ENCODE peak calls at places on chromosome 2, in ten cellular contexts. One of them, this sample, is unnamed.

GRCh38 chr2:95276888-95277245 is 2.6 kb downstream of the PROM2 start:
- DNase-seq in A549: no peak
- DNase-seq in cardiac fibroblast: no peak
- DNase-seq in astrocyte of the cerebellum: no peak
- DNase-seq in CD8-positive, alpha-beta T cell: no peak
- DNase-seq in fibroblast of the aortic adventitia: no peak
- DNase-seq in AG10803: no peak
- DNase-seq in OCI-LY7: no peak
- DNase-seq in choroid plexus epithelial cell: no peak
- DNase-seq in endothelial cell of umbilical vein: no peak
- DNase-seq in this sample: no peak

GRCh38 chr2:232898592-232899541 is 28.8 kb downstream of the SNORC start:
- DNase-seq in A549: peak
- DNase-seq in cardiac fibroblast: peak
- DNase-seq in astrocyte of the cerebellum: no peak
- DNase-seq in CD8-positive, alpha-beta T cell: no peak
- DNase-seq in fibroblast of the aortic adventitia: peak
- DNase-seq in AG10803: peak
- DNase-seq in OCI-LY7: no peak
- DNase-seq in choroid plexus epithelial cell: peak
- DNase-seq in endothelial cell of umbilical vein: peak
- DNase-seq in this sample: peak

GRCh38 chr2:16102976-16103380 is 162.6 kb downstream of the MYCN start:
- DNase-seq in A549: no peak
- DNase-seq in cardiac fibroblast: no peak
- DNase-seq in astrocyte of the cerebellum: no peak
- DNase-seq in CD8-positive, alpha-beta T cell: no peak
- DNase-seq in fibroblast of the aortic adventitia: no peak
- DNase-seq in AG10803: no peak
- DNase-seq in OCI-LY7: no peak
- DNase-seq in choroid plexus epithelial cell: no peak
- DNase-seq in endothelial cell of umbilical vein: no peak
- DNase-seq in this sample: no peak

GRCh38 chr2:20148841-20149702 is 75.9 kb downstream of the SDC1 start:
- DNase-seq in A549: no peak
- DNase-seq in cardiac fibroblast: peak
- DNase-seq in astrocyte of the cerebellum: peak
- DNase-seq in CD8-positive, alpha-beta T cell: no peak
- DNase-seq in fibroblast of the aortic adventitia: peak
- DNase-seq in AG10803: peak
- DNase-seq in OCI-LY7: no peak
- DNase-seq in choroid plexus epithelial cell: peak
- DNase-seq in endothelial cell of umbilical vein: peak
- DNase-seq in this sample: peak

GRCh38 chr2:59449264-59449663 is 1104.2 kb downstream of the BCL11A start:
- DNase-seq in A549: peak
- DNase-seq in cardiac fibroblast: no peak
- DNase-seq in astrocyte of the cerebellum: no peak
- DNase-seq in CD8-positive, alpha-beta T cell: no peak
- DNase-seq in fibroblast of the aortic adventitia: no peak
- DNase-seq in AG10803: no peak
- DNase-seq in OCI-LY7: peak
- DNase-seq in choroid plexus epithelial cell: no peak
- DNase-seq in endothelial cell of umbilical vein: no peak
- DNase-seq in this sample: no peak

GRCh38 chr2:88170472-88170892 is 336 bp downstream of the THNSL2 start:
- DNase-seq in A549: no peak
- DNase-seq in cardiac fibroblast: peak
- DNase-seq in astrocyte of the cerebellum: peak
- DNase-seq in CD8-positive, alpha-beta T cell: no peak
- DNase-seq in fibroblast of the aortic adventitia: peak
- DNase-seq in AG10803: no peak
- DNase-seq in OCI-LY7: no peak
- DNase-seq in choroid plexus epithelial cell: peak
- DNase-seq in endothelial cell of umbilical vein: no peak
- DNase-seq in this sample: peak

GRCh38 chr2:9663008-9663879 is 32.4 kb upstream of the YWHAQ start:
- DNase-seq in A549: no peak
- DNase-seq in cardiac fibroblast: no peak
- DNase-seq in astrocyte of the cerebellum: no peak
- DNase-seq in CD8-positive, alpha-beta T cell: no peak
- DNase-seq in fibroblast of the aortic adventitia: no peak
- DNase-seq in AG10803: no peak
- DNase-seq in OCI-LY7: no peak
- DNase-seq in choroid plexus epithelial cell: no peak
- DNase-seq in endothelial cell of umbilical vein: no peak
- DNase-seq in this sample: no peak

GRCh38 chr2:60163691-60164090 is 389.8 kb downstream of the BCL11A start:
- DNase-seq in A549: no peak
- DNase-seq in cardiac fibroblast: no peak
- DNase-seq in astrocyte of the cerebellum: no peak
- DNase-seq in CD8-positive, alpha-beta T cell: no peak
- DNase-seq in fibroblast of the aortic adventitia: no peak
- DNase-seq in AG10803: no peak
- DNase-seq in OCI-LY7: no peak
- DNase-seq in choroid plexus epithelial cell: no peak
- DNase-seq in endothelial cell of umbilical vein: no peak
- DNase-seq in this sample: no peak

DNA sequence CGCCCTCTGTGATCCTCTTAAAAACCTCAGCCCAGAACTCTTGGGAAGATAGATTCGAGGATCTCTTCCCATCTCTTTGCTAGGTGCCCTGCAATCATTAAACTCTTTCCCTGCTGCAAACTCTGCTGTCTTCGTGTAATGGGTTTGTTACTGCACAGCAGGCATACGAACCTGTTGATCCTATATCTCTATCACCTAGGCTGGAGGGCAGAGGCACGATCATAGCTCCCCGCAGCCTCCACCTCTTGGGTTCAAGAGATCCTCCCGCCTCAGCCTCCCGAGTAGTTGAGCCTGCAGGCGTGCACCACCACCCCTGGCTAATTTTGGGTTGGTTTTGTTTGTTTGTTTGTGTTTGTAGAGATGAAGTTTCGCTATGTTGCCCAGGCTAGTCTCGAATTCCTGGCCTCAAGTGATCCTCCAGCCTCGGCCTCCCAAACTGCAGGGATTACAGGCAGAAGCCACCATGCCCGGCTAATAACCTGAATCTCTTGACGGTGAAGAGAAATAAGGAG is 493 bp upstream of the BBS5 start:
- DNase-seq in A549: no peak
- DNase-seq in cardiac fibroblast: no peak
- DNase-seq in astrocyte of the cerebellum: no peak
- DNase-seq in CD8-positive, alpha-beta T cell: no peak
- DNase-seq in fibroblast of the aortic adventitia: no peak
- DNase-seq in AG10803: no peak
- DNase-seq in OCI-LY7: no peak
- DNase-seq in choroid plexus epithelial cell: no peak
- DNase-seq in endothelial cell of umbilical vein: no peak
- DNase-seq in this sample: no peak
- H3K4me3 ChIP-seq in A549: peak
- H3K4me3 ChIP-seq in cardiac fibroblast: peak
- H3K4me3 ChIP-seq in astrocyte of the cerebellum: peak
- H3K4me3 ChIP-seq in CD8-positive, alpha-beta T cell: peak
- H3K4me3 ChIP-seq in fibroblast of the aortic adventitia: peak
- H3K4me3 ChIP-seq in AG10803: peak
- H3K4me3 ChIP-seq in OCI-LY7: peak
- H3K4me3 ChIP-seq in choroid plexus epithelial cell: peak
- H3K4me3 ChIP-seq in endothelial cell of umbilical vein: no peak
- H3K4me3 ChIP-seq in this sample: peak

GRCh38 chr2:172215936-172216335 is 113.2 kb upstream of the DLX2 start:
- DNase-seq in A549: no peak
- DNase-seq in cardiac fibroblast: no peak
- DNase-seq in astrocyte of the cerebellum: no peak
- DNase-seq in CD8-positive, alpha-beta T cell: no peak
- DNase-seq in fibroblast of the aortic adventitia: no peak
- DNase-seq in AG10803: no peak
- DNase-seq in OCI-LY7: no peak
- DNase-seq in choroid plexus epithelial cell: no peak
- DNase-seq in endothelial cell of umbilical vein: no peak
- DNase-seq in this sample: peak

GRCh38 chr2:172216348-172216933 is 113.7 kb upstream of the DLX2 start:
- DNase-seq in A549: no peak
- DNase-seq in cardiac fibroblast: no peak
- DNase-seq in astrocyte of the cerebellum: no peak
- DNase-seq in CD8-positive, alpha-beta T cell: no peak
- DNase-seq in fibroblast of the aortic adventitia: no peak
- DNase-seq in AG10803: no peak
- DNase-seq in OCI-LY7: no peak
- DNase-seq in choroid plexus epithelial cell: no peak
- DNase-seq in endothelial cell of umbilical vein: no peak
- DNase-seq in this sample: no peak

GRCh38 chr2:172219201-172219600 is 116.5 kb upstream of the DLX2 start:
- DNase-seq in A549: no peak
- DNase-seq in cardiac fibroblast: no peak
- DNase-seq in astrocyte of the cerebellum: no peak
- DNase-seq in CD8-positive, alpha-beta T cell: no peak
- DNase-seq in fibroblast of the aortic adventitia: no peak
- DNase-seq in AG10803: no peak
- DNase-seq in OCI-LY7: no peak
- DNase-seq in choroid plexus epithelial cell: no peak
- DNase-seq in endothelial cell of umbilical vein: no peak
- DNase-seq in this sample: no peak

GRCh38 chr2:172223601-172224054 is 120.9 kb upstream of the DLX2 start:
- DNase-seq in A549: no peak
- DNase-seq in cardiac fibroblast: no peak
- DNase-seq in astrocyte of the cerebellum: no peak
- DNase-seq in CD8-positive, alpha-beta T cell: no peak
- DNase-seq in fibroblast of the aortic adventitia: no peak
- DNase-seq in AG10803: no peak
- DNase-seq in OCI-LY7: no peak
- DNase-seq in choroid plexus epithelial cell: no peak
- DNase-seq in endothelial cell of umbilical vein: no peak
- DNase-seq in this sample: no peak

GRCh38 chr2:172220111-172220510 is 117.4 kb upstream of the DLX2 start:
- DNase-seq in A549: no peak
- DNase-seq in cardiac fibroblast: no peak
- DNase-seq in astrocyte of the cerebellum: no peak
- DNase-seq in CD8-positive, alpha-beta T cell: no peak
- DNase-seq in fibroblast of the aortic adventitia: no peak
- DNase-seq in AG10803: no peak
- DNase-seq in OCI-LY7: no peak
- DNase-seq in choroid plexus epithelial cell: no peak
- DNase-seq in endothelial cell of umbilical vein: peak
- DNase-seq in this sample: no peak
- H3K4me3 ChIP-seq in A549: no peak
- H3K4me3 ChIP-seq in cardiac fibroblast: no peak
- H3K4me3 ChIP-seq in astrocyte of the cerebellum: no peak
- H3K4me3 ChIP-seq in CD8-positive, alpha-beta T cell: no peak
- H3K4me3 ChIP-seq in fibroblast of the aortic adventitia: no peak
- H3K4me3 ChIP-seq in AG10803: no peak
- H3K4me3 ChIP-seq in OCI-LY7: no peak
- H3K4me3 ChIP-seq in choroid plexus epithelial cell: no peak
- H3K4me3 ChIP-seq in endothelial cell of umbilical vein: no peak
- H3K4me3 ChIP-seq in this sample: no peak

GRCh38 chr2:208165059-208165458 is 1.7 kb upstream of the CRYGA start:
- DNase-seq in A549: no peak
- DNase-seq in cardiac fibroblast: no peak
- DNase-seq in astrocyte of the cerebellum: no peak
- DNase-seq in CD8-positive, alpha-beta T cell: no peak
- DNase-seq in fibroblast of the aortic adventitia: no peak
- DNase-seq in AG10803: no peak
- DNase-seq in OCI-LY7: no peak
- DNase-seq in choroid plexus epithelial cell: no peak
- DNase-seq in endothelial cell of umbilical vein: no peak
- DNase-seq in this sample: no peak
- H3K4me3 ChIP-seq in A549: no peak
- H3K4me3 ChIP-seq in cardiac fibroblast: no peak
- H3K4me3 ChIP-seq in astrocyte of the cerebellum: no peak
- H3K4me3 ChIP-seq in CD8-positive, alpha-beta T cell: no peak
- H3K4me3 ChIP-seq in fibroblast of the aortic adventitia: no peak
- H3K4me3 ChIP-seq in AG10803: no peak
- H3K4me3 ChIP-seq in OCI-LY7: no peak
- H3K4me3 ChIP-seq in choroid plexus epithelial cell: no peak
- H3K4me3 ChIP-seq in endothelial cell of umbilical vein: no peak
- H3K4me3 ChIP-seq in this sample: no peak

DNA sequence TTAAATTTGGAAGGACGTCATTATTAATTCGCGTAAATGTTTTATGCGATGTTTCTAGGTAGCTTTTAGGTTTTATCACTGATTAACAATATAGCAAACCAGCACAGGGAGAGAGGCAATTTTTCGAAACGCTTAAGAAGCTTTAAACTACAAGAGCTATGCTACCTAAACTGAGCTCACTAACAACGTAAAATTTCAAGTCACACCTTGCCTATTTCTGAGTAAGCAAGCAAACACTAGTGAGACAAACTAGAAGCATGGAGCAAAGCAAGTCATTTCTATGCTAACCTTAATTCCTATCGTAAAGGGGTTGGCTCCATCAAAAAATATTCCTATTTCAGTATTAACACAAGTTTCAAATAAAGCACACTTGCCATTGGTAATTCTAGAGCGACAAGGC is 1.2 kb downstream of the ITSN2 start:
- DNase-seq in A549: no peak
- DNase-seq in cardiac fibroblast: no peak
- DNase-seq in astrocyte of the cerebellum: no peak
- DNase-seq in CD8-positive, alpha-beta T cell: no peak
- DNase-seq in fibroblast of the aortic adventitia: peak
- DNase-seq in AG10803: no peak
- DNase-seq in OCI-LY7: no peak
- DNase-seq in choroid plexus epithelial cell: no peak
- DNase-seq in endothelial cell of umbilical vein: peak
- DNase-seq in this sample: no peak
- H3K4me3 ChIP-seq in A549: peak
- H3K4me3 ChIP-seq in cardiac fibroblast: peak
- H3K4me3 ChIP-seq in astrocyte of the cerebellum: peak
- H3K4me3 ChIP-seq in CD8-positive, alpha-beta T cell: peak
- H3K4me3 ChIP-seq in fibroblast of the aortic adventitia: peak
- H3K4me3 ChIP-seq in AG10803: peak
- H3K4me3 ChIP-seq in OCI-LY7: peak
- H3K4me3 ChIP-seq in choroid plexus epithelial cell: peak
- H3K4me3 ChIP-seq in endothelial cell of umbilical vein: peak
- H3K4me3 ChIP-seq in this sample: peak

DNA sequence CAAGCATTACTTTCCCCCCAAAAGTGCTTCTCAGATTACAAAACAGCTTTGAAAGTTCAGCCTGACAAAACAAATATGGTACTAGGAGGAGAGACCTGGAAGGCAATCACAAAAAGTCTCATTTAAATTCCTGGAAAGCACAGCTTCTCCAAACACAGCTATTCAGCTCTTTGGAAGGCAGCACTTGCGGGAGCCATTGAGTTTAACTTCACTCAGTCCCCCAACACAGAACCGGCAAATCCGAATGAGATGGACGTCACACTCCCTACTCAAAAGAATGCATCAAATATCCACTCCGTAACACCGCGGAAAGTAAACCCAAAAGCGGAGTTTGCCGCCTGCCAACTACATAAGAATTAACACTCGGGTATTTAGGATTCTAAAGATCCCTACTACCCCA is 641 bp downstream of the ST6GAL2 start:
- DNase-seq in A549: peak
- DNase-seq in cardiac fibroblast: no peak
- DNase-seq in astrocyte of the cerebellum: peak
- DNase-seq in CD8-positive, alpha-beta T cell: no peak
- DNase-seq in fibroblast of the aortic adventitia: no peak
- DNase-seq in AG10803: no peak
- DNase-seq in OCI-LY7: no peak
- DNase-seq in choroid plexus epithelial cell: peak
- DNase-seq in endothelial cell of umbilical vein: no peak
- DNase-seq in this sample: peak
- H3K4me3 ChIP-seq in A549: peak
- H3K4me3 ChIP-seq in cardiac fibroblast: no peak
- H3K4me3 ChIP-seq in astrocyte of the cerebellum: peak
- H3K4me3 ChIP-seq in CD8-positive, alpha-beta T cell: no peak
- H3K4me3 ChIP-seq in fibroblast of the aortic adventitia: no peak
- H3K4me3 ChIP-seq in AG10803: no peak
- H3K4me3 ChIP-seq in OCI-LY7: no peak
- H3K4me3 ChIP-seq in choroid plexus epithelial cell: peak
- H3K4me3 ChIP-seq in endothelial cell of umbilical vein: no peak
- H3K4me3 ChIP-seq in this sample: peak

GRCh38 chr2:152486048-152486736 is 151.2 kb downstream of the FMNL2 start:
- DNase-seq in A549: peak
- DNase-seq in cardiac fibroblast: no peak
- DNase-seq in astrocyte of the cerebellum: no peak
- DNase-seq in CD8-positive, alpha-beta T cell: no peak
- DNase-seq in fibroblast of the aortic adventitia: no peak
- DNase-seq in AG10803: no peak
- DNase-seq in OCI-LY7: no peak
- DNase-seq in choroid plexus epithelial cell: peak
- DNase-seq in endothelial cell of umbilical vein: peak
- DNase-seq in this sample: peak
- H3K4me3 ChIP-seq in A549: peak
- H3K4me3 ChIP-seq in cardiac fibroblast: no peak
- H3K4me3 ChIP-seq in astrocyte of the cerebellum: no peak
- H3K4me3 ChIP-seq in CD8-positive, alpha-beta T cell: no peak
- H3K4me3 ChIP-seq in fibroblast of the aortic adventitia: no peak
- H3K4me3 ChIP-seq in AG10803: no peak
- H3K4me3 ChIP-seq in OCI-LY7: no peak
- H3K4me3 ChIP-seq in choroid plexus epithelial cell: no peak
- H3K4me3 ChIP-seq in endothelial cell of umbilical vein: no peak
- H3K4me3 ChIP-seq in this sample: no peak

This sample was measured in fibroblast of villous mesenchyme.